ENCODE peak calls at places on chromosomes 11 and 22, in four cellular contexts. I is mammary epithelial cell, T is endothelial cell of umbilical vein, P is psoas muscle. U is an unnamed sample. For H3K4me1, the result is how much of the 10 kb centered on the place peaks cover.

GRCh38 chr11:135027461-135027860 is 615.4 kb upstream of the B3GAT1 start:
- DNase-seq in I (peak), T (peak), P (no peak), U (peak)

GRCh38 chr22:23772315-23773246 is at the start of gene MMP11:
- DNase-seq in I (no peak), T (no peak), P (peak), U (peak)

GRCh38 chr11:68043029-68043348 is 4.2 kb downstream of the TCIRG1 start:
- DNase-seq in I (no peak), T (no peak), P (no peak), U (peak)

GRCh38 chr22:26474687-26475086 is 8.9 kb downstream of the HPS4 start:
- DNase-seq in I (peak), T (peak), P (no peak), U (no peak)

GRCh38 chr11:18495268-18495667 is 31.5 kb downstream of the TSG101 start:
- DNase-seq in I (no peak), T (no peak), P (no peak), U (no peak)

GRCh38 chr11:120317689-120318195 is 7.4 kb upstream of the TLCD5 start:
- DNase-seq in I (no peak), T (no peak), P (no peak), U (no peak)

GRCh38 chr22:16957781-16958180 is 50.2 kb downstream of the GAB4 start:
- DNase-seq in I (no peak), T (no peak), P (no peak), U (no peak)

GRCh38 chr11:119055901-119056300 is 1.1 kb downstream of the HYOU1 start:
- DNase-seq in I (peak), T (peak), P (no peak), U (no peak)

GRCh38 chr22:31933816-31934482 is 10.4 kb upstream of the YWHAH start:
- DNase-seq in I (no peak), T (no peak), P (no peak), U (no peak)

GRCh38 chr11:35036642-35037041 is 102.3 kb upstream of the CD44 start:
- DNase-seq in I (no peak), T (no peak), P (no peak), U (no peak)

GRCh38 chr11:37264783-37265182 is 666.7 kb upstream of the RAG2 start:
- DNase-seq in I (peak), T (no peak), P (no peak), U (no peak)

GRCh38 chr11:57539342-57539741 is 1.9 kb downstream of the SMTNL1 start:
- DNase-seq in I (peak), T (no peak), P (no peak), U (no peak)

GRCh38 chr11:58963551-58964075 is 24.3 kb downstream of the GLYATL1 start:
- DNase-seq in I (peak), T (no peak), P (no peak), U (no peak)

GRCh38 chr11:114501901-114502300 is 57.8 kb downstream of the NXPE1 start:
- DNase-seq in I (peak), T (no peak), P (no peak), U (no peak)

GRCh38 chr11:130131957-130132850 is 27.4 kb upstream of the ST14 start:
- DNase-seq in I (peak), T (peak), P (no peak), U (peak)

GRCh38 chr11:67490727-67491065 is 7.9 kb downstream of the AIP start:
- DNase-seq in I (no peak), T (no peak), P (no peak), U (no peak)

GRCh38 chr11:12725863-12726666 is 51.8 kb downstream of the TEAD1 start:
- DNase-seq in I (peak), T (peak), P (no peak), U (no peak)

GRCh38 chr11:63609536-63609935 is 4.7 kb downstream of the PLAAT3 start:
- DNase-seq in I (no peak), T (no peak), P (no peak), U (no peak)

GRCh38 chr11:23112987-23113886 is 253.0 kb upstream of the CCDC179 start:
- DNase-seq in I (peak), T (peak), P (no peak), U (peak)

GRCh38 chr11:45919806-45920530 is 2.3 kb upstream of the PEX16 start:
- DNase-seq in I (no peak), T (no peak), P (peak), U (peak)

DNA sequence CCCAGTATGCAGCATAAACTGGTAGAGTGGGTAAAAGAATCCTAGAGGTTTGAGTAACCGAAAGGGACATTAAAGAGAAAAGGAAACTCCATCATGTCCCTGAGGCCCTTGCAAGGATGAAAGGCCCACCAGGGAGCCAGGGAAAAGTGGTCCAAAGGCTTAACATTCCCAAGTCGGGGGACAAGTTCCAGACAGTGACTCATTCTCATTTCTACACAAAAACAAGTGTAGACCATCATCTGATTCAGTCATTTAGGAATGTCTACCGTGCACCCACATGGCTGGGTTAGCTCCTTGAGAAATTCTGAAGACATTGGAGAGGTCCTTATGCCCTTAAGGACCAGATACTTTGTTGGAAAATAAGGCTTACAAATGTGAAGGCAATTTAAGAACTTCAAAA is 4.8 kb upstream of the NOX4 start:
- DNase-seq in I (peak), T (peak), P (peak), U (peak)
- H3K27ac ChIP-seq in I (no peak), T (peak), P (no peak), U (no peak)

GRCh38 chr11:8711895-8712442 is 29.4 kb downstream of the RPL27A start:
- DNase-seq in I (no peak), T (no peak), P (no peak), U (peak)
- H3K4me1 ChIP-seq in I (under half), T (under half), P (half or more), U (under half)

DNA sequence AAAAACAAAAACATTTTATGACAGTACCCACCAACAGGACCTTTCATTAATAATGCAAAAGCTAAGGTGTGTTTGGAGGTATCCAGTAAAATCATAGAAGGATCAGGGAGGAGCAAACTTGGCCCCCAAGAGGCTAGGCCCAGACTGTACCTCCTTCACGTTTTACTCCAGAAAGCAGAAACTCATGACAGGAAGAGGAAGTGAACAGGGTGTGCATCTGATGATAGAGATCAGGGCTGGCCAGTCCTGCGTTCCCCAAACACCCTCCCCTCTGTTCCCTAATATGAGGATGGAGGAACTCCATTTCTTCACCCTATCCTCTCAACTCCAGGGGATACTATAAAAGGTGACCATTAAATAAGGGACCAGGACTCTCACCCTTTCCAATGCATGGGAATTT is 10.2 kb upstream of the MS4A12 start:
- DNase-seq in I (no peak), T (no peak), P (no peak), U (no peak)
- H3K27ac ChIP-seq in I (no peak), T (no peak), P (no peak), U (no peak)

GRCh38 chr11:122230387-122230760 is 114.4 kb upstream of the BLID start:
- DNase-seq in I (no peak), T (no peak), P (no peak), U (no peak)

GRCh38 chr11:122229078-122229477 is 113.1 kb upstream of the BLID start:
- DNase-seq in I (no peak), T (no peak), P (no peak), U (no peak)

GRCh38 chr11:122226810-122227379 is 110.9 kb upstream of the BLID start:
- DNase-seq in I (no peak), T (no peak), P (no peak), U (no peak)

GRCh38 chr11:122232985-122233384 is 117.0 kb upstream of the BLID start:
- DNase-seq in I (no peak), T (no peak), P (no peak), U (no peak)

DNA sequence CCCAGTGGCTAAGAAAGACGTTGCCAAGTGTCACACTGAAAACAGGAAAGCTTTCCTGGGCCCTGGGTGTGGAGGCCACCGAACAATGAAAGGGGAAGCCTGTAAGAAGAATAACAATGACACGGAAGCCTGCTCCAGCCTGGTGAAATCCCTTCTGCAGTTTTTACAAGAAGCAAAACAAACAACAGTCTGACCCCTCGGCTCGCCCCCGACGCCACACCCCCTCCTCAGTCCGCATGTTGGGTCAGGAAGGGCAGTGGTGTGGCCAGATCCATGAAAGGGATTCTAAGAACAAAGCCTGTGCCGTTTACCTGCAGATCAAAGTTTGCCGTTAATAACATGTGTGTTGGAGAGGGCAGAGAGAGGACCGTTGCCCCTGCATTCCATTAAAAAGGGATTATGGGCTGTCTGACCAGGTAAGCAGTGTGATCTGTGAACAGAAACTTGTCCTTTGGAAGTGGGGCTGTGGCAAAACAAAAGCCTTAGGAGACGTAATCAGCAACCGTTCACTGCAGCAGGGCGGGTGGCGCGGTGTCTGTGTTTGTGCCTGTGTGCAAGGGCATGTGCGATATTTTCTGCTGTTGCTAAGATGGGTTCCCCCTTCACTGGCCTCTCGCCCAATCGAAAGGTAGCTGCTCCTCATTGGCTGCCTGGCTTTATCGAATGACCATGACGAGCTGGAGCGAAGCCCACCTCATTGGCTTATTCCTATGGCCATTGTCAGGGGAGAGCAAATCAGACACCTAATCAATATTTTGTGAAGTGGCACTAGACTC is 113.8 kb upstream of the BLID start:
- DNase-seq in I (no peak), T (peak), P (no peak), U (no peak)
- H3K4me1 ChIP-seq in I (under half), T (under half), P (under half), U (under half)

GRCh38 chr22:37177755-37178154 is 10.3 kb downstream of the C1QTNF6 start:
- DNase-seq in I (no peak), T (no peak), P (no peak), U (no peak)
- H3K27ac ChIP-seq in I (no peak), T (peak), P (no peak), U (no peak)

GRCh38 chr22:50267591-50268390 is 2.4 kb downstream of the MAPK11 start:
- DNase-seq in I (peak), T (peak), P (peak), U (peak)
- H3K4me1 ChIP-seq in I (under half), T (under half), P (under half), U (under half)